ENCODE peak calls at places on chromosomes 11 and 22, in four cellular contexts. One of them, this sample, is unnamed.

GRCh38 chr11:65524010-65524746 is 705 bp upstream of the SCYL1 start:
- DNase-seq in naive thymus-derived CD8-positive, alpha-beta T cell: no peak
- DNase-seq in thoracic aorta: no peak
- DNase-seq in stimulated activated CD4-positive, alpha-beta T cell treated with anti-CD3 and anti-CD28 coated beads, TNF-alpha, amount 100 ng/mL, for 24 hours: no peak
- DNase-seq in this sample: no peak

GRCh38 chr11:76217653-76218160 is 11.4 kb upstream of the WNT11 start:
- DNase-seq in thoracic aorta: no peak
- DNase-seq in naive thymus-derived CD8-positive, alpha-beta T cell: no peak
- DNase-seq in stimulated activated CD4-positive, alpha-beta T cell treated with anti-CD3 and anti-CD28 coated beads, TNF-alpha, amount 100 ng/mL, for 24 hours: no peak
- DNase-seq in this sample: no peak

GRCh38 chr11:43212279-43212678 is 99.5 kb upstream of the API5 start:
- DNase-seq in thoracic aorta: no peak
- DNase-seq in stimulated activated CD4-positive, alpha-beta T cell treated with anti-CD3 and anti-CD28 coated beads, TNF-alpha, amount 100 ng/mL, for 24 hours: no peak
- DNase-seq in naive thymus-derived CD8-positive, alpha-beta T cell: no peak
- DNase-seq in this sample: no peak

GRCh38 chr11:2363816-2364370 is 13.2 kb upstream of the CD81 start:
- DNase-seq in naive thymus-derived CD8-positive, alpha-beta T cell: no peak
- DNase-seq in thoracic aorta: no peak
- DNase-seq in stimulated activated CD4-positive, alpha-beta T cell treated with anti-CD3 and anti-CD28 coated beads, TNF-alpha, amount 100 ng/mL, for 24 hours: no peak
- DNase-seq in this sample: no peak

GRCh38 chr11:60040109-60040508 is at the start of gene OOSP2:
- DNase-seq in thoracic aorta: no peak
- DNase-seq in naive thymus-derived CD8-positive, alpha-beta T cell: no peak
- DNase-seq in stimulated activated CD4-positive, alpha-beta T cell treated with anti-CD3 and anti-CD28 coated beads, TNF-alpha, amount 100 ng/mL, for 24 hours: no peak
- DNase-seq in this sample: no peak

GRCh38 chr11:2954263-2954662 is 25.0 kb upstream of the PHLDA2 start:
- DNase-seq in thoracic aorta: no peak
- DNase-seq in stimulated activated CD4-positive, alpha-beta T cell treated with anti-CD3 and anti-CD28 coated beads, TNF-alpha, amount 100 ng/mL, for 24 hours: no peak
- DNase-seq in naive thymus-derived CD8-positive, alpha-beta T cell: no peak
- DNase-seq in this sample: no peak

GRCh38 chr11:105611414-105611813 is 1.5 kb downstream of the GRIA4 start:
- DNase-seq in thoracic aorta: no peak
- DNase-seq in naive thymus-derived CD8-positive, alpha-beta T cell: no peak
- DNase-seq in stimulated activated CD4-positive, alpha-beta T cell treated with anti-CD3 and anti-CD28 coated beads, TNF-alpha, amount 100 ng/mL, for 24 hours: no peak
- DNase-seq in this sample: no peak

GRCh38 chr11:1226981-1227550 is 4.2 kb downstream of the MUC5B start:
- DNase-seq in stimulated activated CD4-positive, alpha-beta T cell treated with anti-CD3 and anti-CD28 coated beads, TNF-alpha, amount 100 ng/mL, for 24 hours: no peak
- DNase-seq in thoracic aorta: no peak
- DNase-seq in naive thymus-derived CD8-positive, alpha-beta T cell: no peak
- DNase-seq in this sample: no peak

GRCh38 chr22:29695129-29695926 is 24.5 kb upstream of the CABP7 start:
- DNase-seq in naive thymus-derived CD8-positive, alpha-beta T cell: no peak
- DNase-seq in stimulated activated CD4-positive, alpha-beta T cell treated with anti-CD3 and anti-CD28 coated beads, TNF-alpha, amount 100 ng/mL, for 24 hours: no peak
- DNase-seq in thoracic aorta: no peak
- DNase-seq in this sample: no peak

GRCh38 chr11:69285091-69285490 is 8.9 kb upstream of the MYEOV start:
- DNase-seq in thoracic aorta: no peak
- DNase-seq in stimulated activated CD4-positive, alpha-beta T cell treated with anti-CD3 and anti-CD28 coated beads, TNF-alpha, amount 100 ng/mL, for 24 hours: no peak
- DNase-seq in naive thymus-derived CD8-positive, alpha-beta T cell: no peak
- DNase-seq in this sample: no peak

GRCh38 chr11:75230621-75231020 is 10.0 kb upstream of the TPBGL start:
- DNase-seq in stimulated activated CD4-positive, alpha-beta T cell treated with anti-CD3 and anti-CD28 coated beads, TNF-alpha, amount 100 ng/mL, for 24 hours: no peak
- DNase-seq in naive thymus-derived CD8-positive, alpha-beta T cell: no peak
- DNase-seq in thoracic aorta: no peak
- DNase-seq in this sample: no peak

This sample was measured in NCI-H1048.